ENCODE peak calls at places on chromosomes 7 and 10, in six cellular contexts. Z, Y, L, K, U and J are unnamed samples.

GRCh38 chr10:52256832-52257691 is 57.0 kb upstream of the DKK1 start:
- DNase-seq in Z (no peak), Y (peak; percentile 9), L (peak; percentile 48), K (peak; percentile 12), U (no peak), J (peak; percentile 81)

GRCh38 chr10:71923138-71923692 is 41.0 kb upstream of the CHST3 start:
- DNase-seq in Z (no peak), Y (no peak), L (no peak), K (no peak), U (no peak), J (no peak)

GRCh38 chr7:132102942-132103341 is 473.3 kb downstream of the PLXNA4 start:
- DNase-seq in Z (peak; percentile 56), Y (no peak), L (no peak), K (no peak), U (no peak), J (no peak)

GRCh38 chr10:51527806-51528205 is 171.6 kb downstream of the CSTF2T start:
- DNase-seq in Z (no peak), Y (no peak), L (peak; percentile 15), K (no peak), U (no peak), J (no peak)

GRCh38 chr7:79176859-79177477 is 276.5 kb downstream of the MAGI2 start:
- DNase-seq in Z (no peak), Y (no peak), L (peak; percentile 73), K (peak; percentile 11), U (no peak), J (peak; percentile 23)

GRCh38 chr7:138814806-138815332 is 16.9 kb upstream of the ATP6V0A4 start:
- DNase-seq in Z (no peak), Y (no peak), L (peak; percentile 23), K (no peak), U (no peak), J (no peak)

GRCh38 chr10:97805960-97806359 is 34.2 kb upstream of the SFRP5 start:
- DNase-seq in Z (no peak), Y (no peak), L (no peak), K (no peak), U (no peak), J (no peak)

GRCh38 chr10:114042895-114043531 is 653 bp upstream of the ADRB1 start:
- DNase-seq in Z (peak; percentile 82), Y (peak; percentile 21), L (peak; percentile 63), K (no peak), U (peak; percentile 36), J (peak; percentile 59)

GRCh38 chr7:69389220-69389619 is 209.1 kb upstream of the AUTS2 start:
- DNase-seq in Z (no peak), Y (no peak), L (no peak), K (no peak), U (no peak), J (no peak)

GRCh38 chr10:79063661-79064490 is 4.9 kb upstream of the ZMIZ1 start:
- DNase-seq in Z (peak; percentile 53), Y (peak; percentile 65), L (no peak), K (no peak), U (peak; percentile 65), J (peak; percentile 17)

GRCh38 chr7:44400033-44400511 is 74.7 kb upstream of the CAMK2B start:
- DNase-seq in Z (no peak), Y (no peak), L (no peak), K (no peak), U (no peak), J (no peak)

GRCh38 chr10:80437227-80437626 is 16.9 kb upstream of the TSPAN14 start:
- DNase-seq in Z (no peak), Y (no peak), L (no peak), K (no peak), U (no peak), J (no peak)

GRCh38 chr10:52551036-52551435 is 221.5 kb downstream of the MBL2 start:
- DNase-seq in Z (no peak), Y (no peak), L (no peak), K (no peak), U (no peak), J (no peak)

GRCh38 chr10:123908379-123908778 is 16.8 kb upstream of the CPXM2 start:
- DNase-seq in Z (no peak), Y (no peak), L (no peak), K (no peak), U (no peak), J (no peak)
- H3K4me3 ChIP-seq in Z (no peak overlapping the region), Y (no peak overlapping the region), L (no peak overlapping the region), K (no peak overlapping the region), U (no peak overlapping the region), J (no peak overlapping the region)

DNA sequence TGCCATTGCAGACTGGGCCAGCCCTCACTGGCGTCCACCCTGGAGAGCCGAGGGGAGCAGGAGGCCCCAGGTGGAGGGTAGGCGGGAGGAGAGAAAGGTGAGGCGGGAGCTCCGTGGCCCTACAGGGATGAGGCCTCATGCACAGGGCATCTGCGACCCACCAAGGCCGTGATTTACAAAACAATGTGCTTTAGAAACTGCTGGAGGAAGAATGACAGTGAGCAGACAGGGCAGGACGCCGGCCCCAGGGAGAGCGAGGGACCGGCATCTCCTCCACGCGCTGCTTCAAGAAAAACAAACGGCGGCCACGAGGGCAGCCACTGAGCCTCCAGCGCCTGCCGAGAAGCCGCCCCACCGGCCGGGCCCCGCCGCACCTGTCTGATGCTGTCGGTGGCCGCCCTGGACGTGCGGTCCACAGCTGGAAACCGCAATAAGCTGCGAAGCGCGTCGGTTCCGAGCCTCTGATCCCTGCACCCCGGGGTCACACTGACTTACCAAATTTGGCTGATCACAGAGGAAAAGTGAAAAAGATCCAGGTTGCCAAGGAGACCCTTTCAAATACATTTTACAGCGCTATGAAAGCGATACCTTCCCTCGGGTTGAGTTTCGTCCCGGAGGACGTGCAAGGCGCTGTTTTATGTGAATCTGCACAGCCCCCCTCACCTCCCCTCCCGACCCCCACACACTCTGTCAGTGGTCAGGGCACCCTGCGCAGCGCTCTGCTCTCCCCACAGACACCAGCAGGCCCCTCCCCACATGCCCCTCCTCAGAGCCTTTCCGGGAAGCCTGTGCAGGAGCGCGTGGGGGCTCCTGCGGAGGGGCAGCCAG is 53.2 kb upstream of the PDGFA start:
- DNase-seq in Z (no peak), Y (no peak), L (no peak), K (no peak), U (no peak), J (no peak)
- H3K4me3 ChIP-seq in Z (no peak overlapping the region), Y (no peak overlapping the region), L (no peak overlapping the region), K (no peak overlapping the region), U (no peak overlapping the region), J (no peak overlapping the region)

GRCh38 chr7:30135271-30135550 is 425 bp downstream of the MTURN start:
- DNase-seq in Z (no peak), Y (no peak), L (no peak), K (no peak), U (no peak), J (no peak)

GRCh38 chr7:30136339-30136738 is 1.6 kb downstream of the MTURN start:
- DNase-seq in Z (peak; percentile 68), Y (no peak), L (no peak), K (no peak), U (no peak), J (no peak)

GRCh38 chr7:30135551-30136271 is 925 bp downstream of the MTURN start:
- DNase-seq in Z (peak; percentile 86), Y (peak; percentile 63), L (peak; percentile 70), K (peak; percentile 28), U (peak; percentile 71), J (peak; percentile 58)

GRCh38 chr7:30134523-30135270 is at the start of gene MTURN:
- DNase-seq in Z (peak; percentile 95), Y (peak; percentile 92), L (peak; percentile 76), K (peak; percentile 47), U (peak; percentile 94), J (peak; percentile 72)

DNA sequence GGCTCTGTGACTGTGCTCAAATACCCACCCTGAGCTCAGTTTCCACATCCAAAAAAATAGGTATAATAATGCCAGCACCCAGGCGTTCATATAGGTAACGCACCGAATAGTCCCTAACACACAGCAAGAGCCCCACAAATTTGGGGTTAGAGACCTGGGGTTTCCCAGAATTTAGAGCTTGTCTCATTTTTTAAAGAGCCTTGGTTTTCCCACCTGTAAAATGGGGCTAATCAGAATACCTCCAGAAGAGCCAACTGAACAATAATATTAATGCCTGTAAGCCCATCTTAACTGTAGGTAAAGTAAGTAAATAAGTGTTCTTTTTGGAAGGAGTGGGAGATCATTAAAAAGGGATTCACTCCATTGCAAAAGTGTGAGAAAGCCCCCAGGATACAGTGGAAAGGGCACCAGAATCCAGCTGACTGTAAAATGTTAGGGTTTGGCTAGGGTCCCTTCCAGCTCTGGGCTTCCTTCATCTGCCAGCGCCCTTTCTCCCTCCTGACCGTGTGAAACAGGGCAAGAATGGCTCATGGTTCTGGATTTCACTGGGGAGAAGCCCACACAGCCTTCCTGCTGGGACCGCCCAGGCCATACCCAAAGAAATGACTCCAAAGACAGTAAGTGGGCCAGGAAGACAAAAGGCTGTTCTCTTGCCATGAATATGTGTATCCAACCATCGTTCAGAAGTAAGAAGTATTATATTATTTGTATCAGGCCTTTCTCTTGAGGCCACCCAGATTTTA is 2.1 kb downstream of the MTURN start:
- DNase-seq in Z (no peak), Y (no peak), L (no peak), K (no peak), U (no peak), J (no peak)
- H3K4me3 ChIP-seq in Z (peak overlapping the region; percentile 91), Y (no peak overlapping the region), L (no peak overlapping the region), K (peak overlapping the region; percentile 78), U (peak overlapping the region; percentile 91), J (no peak overlapping the region)

GRCh38 chr10:4661572-4662255 is 164.3 kb upstream of the AKR1E2 start:
- DNase-seq in Z (peak; percentile 73), Y (peak; percentile 29), L (no peak), K (no peak), U (peak; percentile 31), J (no peak)

GRCh38 chr10:4658777-4659176 is 167.2 kb upstream of the AKR1E2 start:
- DNase-seq in Z (no peak), Y (no peak), L (no peak), K (no peak), U (no peak), J (no peak)

GRCh38 chr10:4662576-4663161 is 163.3 kb upstream of the AKR1E2 start:
- DNase-seq in Z (no peak), Y (no peak), L (no peak), K (no peak), U (no peak), J (no peak)

GRCh38 chr10:4663162-4663992 is 162.6 kb upstream of the AKR1E2 start:
- DNase-seq in Z (no peak), Y (peak; percentile 77), L (peak; percentile 100), K (peak; percentile 99), U (peak; percentile 53), J (peak; percentile 26)
- H3K4me3 ChIP-seq in Z (no peak overlapping the region), Y (no peak overlapping the region), L (no peak overlapping the region), K (no peak overlapping the region), U (no peak overlapping the region), J (no peak overlapping the region)

GRCh38 chr10:89471110-89471814 is 56.9 kb downstream of the IFIT5 start:
- DNase-seq in Z (no peak), Y (no peak), L (peak; percentile 71), K (no peak), U (no peak), J (no peak)

GRCh38 chr10:89466599-89467035 is 52.2 kb downstream of the IFIT5 start:
- DNase-seq in Z (no peak), Y (no peak), L (peak; percentile 82), K (no peak), U (no peak), J (peak; percentile 35)

GRCh38 chr10:89468625-89469024 is 54.3 kb downstream of the IFIT5 start:
- DNase-seq in Z (no peak), Y (no peak), L (no peak), K (no peak), U (no peak), J (no peak)

GRCh38 chr10:89470628-89471027 is 56.3 kb downstream of the IFIT5 start:
- DNase-seq in Z (no peak), Y (no peak), L (peak; percentile 92), K (no peak), U (no peak), J (no peak)

GRCh38 chr10:89469517-89469916 is 55.1 kb downstream of the IFIT5 start:
- DNase-seq in Z (no peak), Y (no peak), L (no peak), K (no peak), U (no peak), J (no peak)
- H3K4me3 ChIP-seq in Z (no peak overlapping the region), Y (no peak overlapping the region), L (no peak overlapping the region), K (no peak overlapping the region), U (no peak overlapping the region), J (no peak overlapping the region)